ENCODE peak calls at places on chromosomes 6 and 20, in four cellular contexts. A, Y, Q and T are unnamed samples.

GRCh38 chr6:6890400-6890858 is 217.3 kb upstream of the RREB1 start:
- DNase-seq in A (peak), Y (peak), Q (no peak), T (no peak)

GRCh38 chr6:162497371-162497770 is 230.2 kb downstream of the PRKN start:
- DNase-seq in A (no peak), Y (no peak), Q (no peak), T (no peak)

GRCh38 chr6:15457903-15458530 is 204.8 kb downstream of the DTNBP1 start:
- DNase-seq in A (no peak), Y (no peak), Q (no peak), T (no peak)

GRCh38 chr20:63939061-63939935 is 16.9 kb downstream of the UCKL1 start:
- DNase-seq in A (no peak), Y (no peak), Q (no peak), T (no peak)

GRCh38 chr6:71468841-71469750 is 180.5 kb downstream of the OGFRL1 start:
- DNase-seq in A (no peak), Y (peak), Q (no peak), T (no peak)

GRCh38 chr20:33675127-33675954 is 1.1 kb upstream of the NECAB3 start:
- DNase-seq in A (no peak), Y (peak), Q (no peak), T (no peak)

GRCh38 chr6:110890288-110890687 is 15.7 kb downstream of the AMD1 start:
- DNase-seq in A (no peak), Y (no peak), Q (no peak), T (no peak)

GRCh38 chr6:79943133-79943532 is 4.2 kb downstream of the ELOVL4 start:
- DNase-seq in A (no peak), Y (no peak), Q (no peak), T (no peak)

GRCh38 chr6:117591405-117591804 is 10.9 kb downstream of the GOPC start:
- DNase-seq in A (no peak), Y (no peak), Q (no peak), T (no peak)

GRCh38 chr6:167091149-167092107 is 31.5 kb upstream of the CCR6 start:
- DNase-seq in A (no peak), Y (no peak), Q (no peak), T (no peak)

GRCh38 chr6:84228198-84228543 is 728 bp upstream of the CEP162 start:
- DNase-seq in A (no peak), Y (no peak), Q (no peak), T (no peak)

GRCh38 chr6:143234686-143235085 is 174.0 kb downstream of the AIG1 start:
- DNase-seq in A (no peak), Y (no peak), Q (no peak), T (no peak)

GRCh38 chr6:17091122-17091521 is 10.7 kb upstream of the STMND1 start:
- DNase-seq in A (no peak), Y (peak), Q (no peak), T (no peak)

GRCh38 chr20:19621072-19621471 is 137.0 kb upstream of the RIN2 start:
- DNase-seq in A (no peak), Y (no peak), Q (no peak), T (no peak)

GRCh38 chr6:87200469-87201174 is 45.3 kb downstream of the ZNF292 start:
- DNase-seq in A (no peak), Y (no peak), Q (no peak), T (no peak)

GRCh38 chr20:23278172-23278571 is 72.4 kb upstream of the NXT1 start:
- DNase-seq in A (no peak), Y (no peak), Q (no peak), T (no peak)

GRCh38 chr6:90146024-90146423 is 150.6 kb downstream of the BACH2 start:
- DNase-seq in A (no peak), Y (no peak), Q (no peak), T (no peak)

GRCh38 chr6:160967833-160968232 is 23.7 kb upstream of the MAP3K4 start:
- DNase-seq in A (no peak), Y (no peak), Q (no peak), T (no peak)

GRCh38 chr20:38001173-38001875 is 31.9 kb downstream of the TTI1 start:
- DNase-seq in A (no peak), Y (no peak), Q (no peak), T (no peak)

GRCh38 chr6:56649053-56649769 is 6.5 kb upstream of the DST start:
- DNase-seq in A (no peak), Y (no peak), Q (no peak), T (peak)

GRCh38 chr20:10094566-10095173 is 59.9 kb downstream of the ANKEF1 start:
- DNase-seq in A (no peak), Y (no peak), Q (no peak), T (no peak)

GRCh38 chr6:166713608-166714510 is 86.8 kb upstream of the RPS6KA2 start:
- DNase-seq in A (no peak), Y (no peak), Q (no peak), T (no peak)

GRCh38 chr20:57688864-57689263 is 21.0 kb downstream of the PMEPA1 start:
- DNase-seq in A (no peak), Y (no peak), Q (no peak), T (no peak)

GRCh38 chr6:23307516-23307915 is 738.1 kb downstream of the HDGFL1 start:
- DNase-seq in A (no peak), Y (no peak), Q (no peak), T (no peak)

GRCh38 chr20:36709126-36709525 is 36.8 kb downstream of the NDRG3 start:
- DNase-seq in A (no peak), Y (no peak), Q (no peak), T (no peak)

GRCh38 chr6:87653074-87653962 is 48.7 kb downstream of the AKIRIN2 start:
- DNase-seq in A (no peak), Y (no peak), Q (no peak), T (no peak)

GRCh38 chr20:17642404-17643269 is 39.4 kb downstream of the RRBP1 start:
- DNase-seq in A (no peak), Y (no peak), Q (no peak), T (no peak)

GRCh38 chr6:79574636-79575035 is 37.4 kb upstream of the LCA5 start:
- DNase-seq in A (no peak), Y (no peak), Q (peak), T (no peak)

GRCh38 chr20:18750735-18751134 is 62.8 kb upstream of the SCP2D1 start:
- DNase-seq in A (no peak), Y (no peak), Q (peak), T (no peak)

GRCh38 chr20:13771853-13772453 is 12.8 kb downstream of the ESF1 start:
- DNase-seq in A (no peak), Y (no peak), Q (peak), T (peak)

GRCh38 chr6:65706436-65706835 is 590 bp downstream of the EYS start:
- DNase-seq in A (no peak), Y (no peak), Q (no peak), T (no peak)

GRCh38 chr6:156164701-156165454 is 612.3 kb upstream of the ARID1B start:
- DNase-seq in A (no peak), Y (no peak), Q (no peak), T (no peak)
- TF ChIP-seq HMGXB4 in A (no peak), Y (no peak), Q (no peak), T (no peak)

DNA sequence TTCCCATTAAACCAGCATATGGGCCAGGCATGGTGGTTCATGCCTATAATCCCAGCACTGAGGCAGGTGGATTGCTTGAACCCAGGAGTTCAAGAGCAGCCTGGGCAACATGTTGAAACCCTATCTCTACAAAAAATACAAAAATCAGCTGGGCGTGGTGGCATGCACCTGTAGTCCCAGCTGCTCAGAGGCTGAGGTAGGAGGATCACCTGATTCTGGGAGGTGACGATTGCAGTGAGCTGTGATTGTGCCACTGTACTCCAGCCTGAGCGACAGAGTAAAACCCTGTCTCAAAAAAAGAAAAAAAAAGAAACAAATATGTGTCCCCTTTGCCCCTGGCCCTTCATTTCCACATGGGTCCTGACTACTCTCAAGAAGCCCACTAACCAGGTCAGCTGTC is 16.8 kb upstream of the WFDC2 start:
- DNase-seq in A (no peak), Y (no peak), Q (no peak), T (no peak)
- TF ChIP-seq HMGXB4 in A (no peak), Y (no peak), Q (no peak), T (no peak)

GRCh38 chr20:45588800-45589199 is 9.7 kb upstream of the WFDC8 start:
- DNase-seq in A (no peak), Y (no peak), Q (no peak), T (no peak)
- TF ChIP-seq HMGXB4 in A (no peak), Y (no peak), Q (no peak), T (no peak)

GRCh38 chr6:125597411-125598253 is 151.8 kb upstream of the HEY2 start:
- DNase-seq in A (no peak), Y (no peak), Q (no peak), T (no peak)
- TF ChIP-seq HMGXB4 in A (no peak), Y (no peak), Q (no peak), T (no peak)